ENCODE peak calls at places on chromosomes 5 and 9, in nine cellular contexts. N, H, R, I, V, S, W, P and L are unnamed samples.

GRCh38 chr9:90307177-90307833 is 335.3 kb downstream of the DIRAS2 start:
- DNase-seq in I (no peak), W (peak; percentile 35), R (peak; percentile 4), P (no peak), H (no peak), N (no peak), S (no peak), V (no peak), L (no peak)

GRCh38 chr9:133727277-133727875 is 10.8 kb downstream of the SARDH start:
- DNase-seq in P (no peak), S (no peak), R (no peak), H (no peak), W (peak; percentile 18), V (no peak), I (no peak), N (no peak), L (peak; percentile 62)

GRCh38 chr5:115920171-115920725 is 42.0 kb upstream of the LVRN start:
- DNase-seq in I (no peak), N (no peak), W (no peak), H (no peak), R (no peak), V (no peak), P (peak; percentile 46), S (no peak), L (no peak)

GRCh38 chr9:119289740-119290139 is 79.5 kb downstream of the BRINP1 start:
- DNase-seq in H (peak; percentile 43), I (peak; percentile 20), W (no peak), V (no peak), P (peak; percentile 28), N (peak; percentile 60), S (peak; percentile 50), R (no peak), L (no peak)

GRCh38 chr5:2163457-2163856 is 280.7 kb upstream of the IRX4 start:
- DNase-seq in W (no peak), I (no peak), H (no peak), N (no peak), P (no peak), S (no peak), R (no peak), V (no peak), L (no peak)

GRCh38 chr5:28305891-28306290 is 1267.5 kb upstream of the CDH9 start:
- DNase-seq in N (no peak), S (no peak), I (no peak), P (peak; percentile 9), W (no peak), R (no peak), H (no peak), V (no peak), L (no peak)

GRCh38 chr5:160245506-160246100 is 16.3 kb downstream of the FABP6 start:
- DNase-seq in P (no peak), N (no peak), H (no peak), S (no peak), R (no peak), W (no peak), I (no peak), V (no peak), L (no peak)

GRCh38 chr9:116484483-116484776 is 202.7 kb upstream of the TRIM32 start:
- DNase-seq in S (no peak), H (no peak), W (no peak), I (no peak), V (no peak), N (no peak), P (no peak), R (no peak), L (no peak)

GRCh38 chr5:137778772-137779564 is 24.8 kb upstream of the HNRNPA0 start:
- DNase-seq in H (peak; percentile 2), R (peak; percentile 21), S (peak; percentile 24), I (no peak), W (no peak), N (no peak), V (no peak), P (peak; percentile 68), L (no peak)

GRCh38 chr5:35371971-35372426 is 141.7 kb upstream of the PRLR start:
- DNase-seq in H (no peak), N (no peak), W (no peak), R (no peak), V (no peak), P (no peak), I (no peak), S (no peak), L (no peak)

GRCh38 chr5:121691478-121691877 is 160.2 kb upstream of the FTMT start:
- DNase-seq in H (no peak), I (no peak), P (peak; percentile 4), W (no peak), N (no peak), V (no peak), R (no peak), S (no peak), L (no peak)

GRCh38 chr5:172911976-172912375 is 47.2 kb upstream of the RPL26L1 start:
- DNase-seq in W (no peak), H (no peak), V (no peak), I (no peak), S (no peak), R (no peak), N (no peak), P (no peak), L (no peak)

GRCh38 chr5:131381011-131381410 is 117.2 kb downstream of the CDC42SE2 start:
- DNase-seq in V (no peak), H (no peak), W (no peak), R (no peak), S (no peak), N (no peak), P (peak; percentile 74), I (no peak), L (no peak)

GRCh38 chr9:84079994-84080393 is 99.4 kb downstream of the RMI1 start:
- DNase-seq in P (no peak), W (no peak), I (no peak), H (no peak), N (no peak), R (no peak), S (no peak), V (no peak), L (no peak)

GRCh38 chr5:68932830-68933434 is 160.9 kb upstream of the SLC30A5 start:
- DNase-seq in S (no peak), V (no peak), N (no peak), P (no peak), I (no peak), W (no peak), H (no peak), R (no peak), L (no peak)

GRCh38 chr9:88950341-88951141 is 40.7 kb upstream of the S1PR3 start:
- DNase-seq in I (no peak), S (no peak), H (no peak), W (no peak), V (no peak), P (peak; percentile 88), R (no peak), N (no peak), L (no peak)

GRCh38 chr5:21774791-21775190 is 1078.4 kb downstream of the CDH12 start:
- DNase-seq in S (peak; percentile 95), R (no peak), N (no peak), W (no peak), H (no peak), I (no peak), V (no peak), P (peak; percentile 4), L (no peak)

GRCh38 chr5:96333397-96333790 is 99.7 kb downstream of the PCSK1 start:
- DNase-seq in N (no peak), V (no peak), R (no peak), S (no peak), I (no peak), P (no peak), W (no peak), H (no peak), L (no peak)